ENCODE peak calls at places on chromosomes 16 and 17, in six cellular contexts. V, D, L, P, K and B are unnamed samples.

GRCh38 chr17:49926886-49927285 is 42.1 kb upstream of the DLX4 start:
- DNase-seq in V (peak; percentile 83), D (no peak), L (no peak), P (no peak), K (no peak), B (peak; percentile 94)

GRCh38 chr16:84199097-84199496 is 8.1 kb downstream of the ADAD2 start:
- DNase-seq in V (no peak), D (no peak), L (no peak), P (no peak), K (no peak), B (no peak)

GRCh38 chr17:75105269-75106080 is 4.3 kb upstream of the ARMC7 start:
- DNase-seq in V (peak; percentile 36), D (peak; percentile 73), L (no peak), P (no peak), K (peak; percentile 52), B (peak; percentile 34)

GRCh38 chr16:53937068-53937614 is 233.2 kb downstream of the FTO start:
- DNase-seq in V (no peak), D (no peak), L (no peak), P (no peak), K (no peak), B (no peak)

GRCh38 chr17:82287849-82288601 is 14.5 kb upstream of the CSNK1D start:
- DNase-seq in V (peak; percentile 75), D (no peak), L (no peak), P (no peak), K (peak; percentile 88), B (peak; percentile 97)

GRCh38 chr17:36544049-36544319 is 735 bp upstream of the GGNBP2 start:
- DNase-seq in V (peak; percentile 60), D (no peak), L (no peak), P (peak; percentile 43), K (peak; percentile 67), B (peak; percentile 64)

GRCh38 chr16:88102597-88102996 is 151.4 kb downstream of the BANP start:
- DNase-seq in V (no peak), D (no peak), L (no peak), P (no peak), K (no peak), B (no peak)

GRCh38 chr17:31654936-31655335 is 204.1 kb downstream of the COPRS start:
- DNase-seq in V (no peak), D (no peak), L (peak; percentile 20), P (no peak), K (no peak), B (no peak)

GRCh38 chr17:83068641-83069570 is 10.5 kb upstream of the METRNL start:
- DNase-seq in V (no peak), D (no peak), L (no peak), P (no peak), K (no peak), B (no peak)

GRCh38 chr17:9644910-9645751 is at the start of gene USP43:
- DNase-seq in V (no peak), D (no peak), L (peak; percentile 9), P (no peak), K (peak; percentile 28), B (peak; percentile 6)

GRCh38 chr17:31269597-31269996 is 27.4 kb downstream of the OMG start:
- DNase-seq in V (peak; percentile 99), D (no peak), L (no peak), P (no peak), K (peak; percentile 81), B (peak; percentile 99)

GRCh38 chr17:82384051-82384729 is 12.6 kb downstream of the UTS2R start:
- DNase-seq in V (no peak), D (no peak), L (no peak), P (no peak), K (no peak), B (no peak)

GRCh38 chr17:36482611-36483504 is 3.6 kb upstream of the ZNHIT3 start:
- DNase-seq in V (peak; percentile 73), D (peak; percentile 39), L (peak; percentile 55), P (peak; percentile 65), K (peak; percentile 78), B (peak; percentile 74)

GRCh38 chr17:27396941-27397340 is 59.3 kb upstream of the KSR1 start:
- DNase-seq in V (peak; percentile 62), D (no peak), L (no peak), P (no peak), K (no peak), B (peak; percentile 33)

GRCh38 chr16:71726491-71727319 is 2.2 kb upstream of the PHLPP2 start:
- DNase-seq in V (no peak), D (no peak), L (no peak), P (no peak), K (no peak), B (no peak)

GRCh38 chr17:50219345-50219744 is 17.9 kb upstream of the COL1A1 start:
- DNase-seq in V (peak; percentile 88), D (no peak), L (no peak), P (no peak), K (peak; percentile 93), B (peak; percentile 90)

GRCh38 chr17:45640141-45640850 is 143.8 kb upstream of the CRHR1 start:
- DNase-seq in V (peak; percentile 81), D (no peak), L (peak; percentile 46), P (no peak), K (peak; percentile 76), B (peak; percentile 76)

GRCh38 chr17:45425125-45425983 is 7.3 kb downstream of the ARHGAP27 start:
- DNase-seq in V (peak; percentile 35), D (no peak), L (no peak), P (no peak), K (peak; percentile 72), B (peak; percentile 50)

GRCh38 chr16:8675183-8676159 is 1.1 kb downstream of the ABAT start:
- DNase-seq in V (no peak), D (no peak), L (peak; percentile 47), P (no peak), K (no peak), B (no peak)

GRCh38 chr17:56652608-56653007 is 59.1 kb downstream of the NOG start:
- DNase-seq in V (no peak), D (no peak), L (no peak), P (no peak), K (no peak), B (no peak)

GRCh38 chr16:414395-415169 is 10.9 kb upstream of the RAB11FIP3 start:
- DNase-seq in V (no peak), D (no peak), L (no peak), P (no peak), K (no peak), B (no peak)

GRCh38 chr17:45705123-45706009 is 78.8 kb upstream of the CRHR1 start:
- DNase-seq in V (peak; percentile 13), D (no peak), L (no peak), P (no peak), K (peak; percentile 17), B (peak; percentile 57)

GRCh38 chr17:73151888-73152633 is 12.7 kb upstream of the SSTR2 start:
- DNase-seq in V (no peak), D (no peak), L (no peak), P (no peak), K (no peak), B (no peak)